ENCODE peak calls at places on chromosomes 1 and 21, in ten cellular contexts. One of them, this sample, is unnamed.

GRCh38 chr1:9877962-9878361 is 32.1 kb downstream of the CTNNBIP1 start:
- DNase-seq in GM12891: no peak
- DNase-seq in activated CD8-positive, alpha-beta memory T cell treated with anti-CD3 and anti-CD28 coated beads, Interleukin-2, amount 10 ng/mL, durations not matched to agents 7 days and 5 days: no peak
- DNase-seq in brain microvascular endothelial cell: no peak
- DNase-seq in stimulated activated CD4-positive, alpha-beta T cell treated with anti-CD3 and anti-CD28 coated beads, TNF-alpha, amount 100 ng/mL, for 24 hours: no peak
- DNase-seq in AG04450: no peak
- DNase-seq in NCI-H748 treated with DMSO at 0.1 percent for 48 hours: no peak
- DNase-seq in fibroblast of villous mesenchyme: no peak
- DNase-seq in activated gamma-delta T cell treated with Interleukin-2 at 50 U/mL for 16 hours: no peak
- DNase-seq in stimulated activated CD8-positive, alpha-beta memory T cell treated with anti-CD3 and anti-CD28 coated beads, Interleukin-4, amount 100 ng/mL, for 1 hour: no peak
- DNase-seq in this sample: no peak

GRCh38 chr1:18901147-18901951 is 1.0 kb downstream of the ALDH4A1 start:
- DNase-seq in GM12891: no peak
- DNase-seq in activated CD8-positive, alpha-beta memory T cell treated with anti-CD3 and anti-CD28 coated beads, Interleukin-2, amount 10 ng/mL, durations not matched to agents 7 days and 5 days: no peak
- DNase-seq in brain microvascular endothelial cell: no peak
- DNase-seq in stimulated activated CD4-positive, alpha-beta T cell treated with anti-CD3 and anti-CD28 coated beads, TNF-alpha, amount 100 ng/mL, for 24 hours: no peak
- DNase-seq in AG04450: no peak
- DNase-seq in NCI-H748 treated with DMSO at 0.1 percent for 48 hours: no peak
- DNase-seq in fibroblast of villous mesenchyme: no peak
- DNase-seq in activated gamma-delta T cell treated with Interleukin-2 at 50 U/mL for 16 hours: no peak
- DNase-seq in stimulated activated CD8-positive, alpha-beta memory T cell treated with anti-CD3 and anti-CD28 coated beads, Interleukin-4, amount 100 ng/mL, for 1 hour: no peak
- DNase-seq in this sample: no peak

GRCh38 chr1:223215026-223215425 is 72.0 kb upstream of the TLR5 start:
- DNase-seq in GM12891: no peak
- DNase-seq in activated CD8-positive, alpha-beta memory T cell treated with anti-CD3 and anti-CD28 coated beads, Interleukin-2, amount 10 ng/mL, durations not matched to agents 7 days and 5 days: peak
- DNase-seq in brain microvascular endothelial cell: no peak
- DNase-seq in stimulated activated CD4-positive, alpha-beta T cell treated with anti-CD3 and anti-CD28 coated beads, TNF-alpha, amount 100 ng/mL, for 24 hours: no peak
- DNase-seq in AG04450: no peak
- DNase-seq in NCI-H748 treated with DMSO at 0.1 percent for 48 hours: no peak
- DNase-seq in fibroblast of villous mesenchyme: no peak
- DNase-seq in activated gamma-delta T cell treated with Interleukin-2 at 50 U/mL for 16 hours: no peak
- DNase-seq in stimulated activated CD8-positive, alpha-beta memory T cell treated with anti-CD3 and anti-CD28 coated beads, Interleukin-4, amount 100 ng/mL, for 1 hour: no peak
- DNase-seq in this sample: no peak

GRCh38 chr1:104264506-104264905 is 514.8 kb downstream of the AMY1C start:
- DNase-seq in GM12891: no peak
- DNase-seq in activated CD8-positive, alpha-beta memory T cell treated with anti-CD3 and anti-CD28 coated beads, Interleukin-2, amount 10 ng/mL, durations not matched to agents 7 days and 5 days: no peak
- DNase-seq in brain microvascular endothelial cell: no peak
- DNase-seq in stimulated activated CD4-positive, alpha-beta T cell treated with anti-CD3 and anti-CD28 coated beads, TNF-alpha, amount 100 ng/mL, for 24 hours: no peak
- DNase-seq in AG04450: no peak
- DNase-seq in NCI-H748 treated with DMSO at 0.1 percent for 48 hours: no peak
- DNase-seq in fibroblast of villous mesenchyme: no peak
- DNase-seq in activated gamma-delta T cell treated with Interleukin-2 at 50 U/mL for 16 hours: no peak
- DNase-seq in stimulated activated CD8-positive, alpha-beta memory T cell treated with anti-CD3 and anti-CD28 coated beads, Interleukin-4, amount 100 ng/mL, for 1 hour: no peak
- DNase-seq in this sample: no peak

GRCh38 chr1:202017385-202018225 is 7.2 kb downstream of the ELF3 start:
- DNase-seq in GM12891: no peak
- DNase-seq in activated CD8-positive, alpha-beta memory T cell treated with anti-CD3 and anti-CD28 coated beads, Interleukin-2, amount 10 ng/mL, durations not matched to agents 7 days and 5 days: no peak
- DNase-seq in brain microvascular endothelial cell: no peak
- DNase-seq in stimulated activated CD4-positive, alpha-beta T cell treated with anti-CD3 and anti-CD28 coated beads, TNF-alpha, amount 100 ng/mL, for 24 hours: no peak
- DNase-seq in AG04450: no peak
- DNase-seq in NCI-H748 treated with DMSO at 0.1 percent for 48 hours: peak
- DNase-seq in fibroblast of villous mesenchyme: no peak
- DNase-seq in activated gamma-delta T cell treated with Interleukin-2 at 50 U/mL for 16 hours: no peak
- DNase-seq in stimulated activated CD8-positive, alpha-beta memory T cell treated with anti-CD3 and anti-CD28 coated beads, Interleukin-4, amount 100 ng/mL, for 1 hour: no peak
- DNase-seq in this sample: no peak

GRCh38 chr1:233631810-233632375 is 18.0 kb downstream of the KCNK1 start:
- DNase-seq in GM12891: no peak
- DNase-seq in activated CD8-positive, alpha-beta memory T cell treated with anti-CD3 and anti-CD28 coated beads, Interleukin-2, amount 10 ng/mL, durations not matched to agents 7 days and 5 days: no peak
- DNase-seq in brain microvascular endothelial cell: no peak
- DNase-seq in stimulated activated CD4-positive, alpha-beta T cell treated with anti-CD3 and anti-CD28 coated beads, TNF-alpha, amount 100 ng/mL, for 24 hours: no peak
- DNase-seq in AG04450: no peak
- DNase-seq in NCI-H748 treated with DMSO at 0.1 percent for 48 hours: no peak
- DNase-seq in fibroblast of villous mesenchyme: no peak
- DNase-seq in activated gamma-delta T cell treated with Interleukin-2 at 50 U/mL for 16 hours: no peak
- DNase-seq in stimulated activated CD8-positive, alpha-beta memory T cell treated with anti-CD3 and anti-CD28 coated beads, Interleukin-4, amount 100 ng/mL, for 1 hour: no peak
- DNase-seq in this sample: no peak

GRCh38 chr1:4433075-4433474 is 221.3 kb upstream of the AJAP1 start:
- DNase-seq in GM12891: no peak
- DNase-seq in activated CD8-positive, alpha-beta memory T cell treated with anti-CD3 and anti-CD28 coated beads, Interleukin-2, amount 10 ng/mL, durations not matched to agents 7 days and 5 days: no peak
- DNase-seq in brain microvascular endothelial cell: no peak
- DNase-seq in stimulated activated CD4-positive, alpha-beta T cell treated with anti-CD3 and anti-CD28 coated beads, TNF-alpha, amount 100 ng/mL, for 24 hours: no peak
- DNase-seq in AG04450: no peak
- DNase-seq in NCI-H748 treated with DMSO at 0.1 percent for 48 hours: no peak
- DNase-seq in fibroblast of villous mesenchyme: no peak
- DNase-seq in activated gamma-delta T cell treated with Interleukin-2 at 50 U/mL for 16 hours: no peak
- DNase-seq in stimulated activated CD8-positive, alpha-beta memory T cell treated with anti-CD3 and anti-CD28 coated beads, Interleukin-4, amount 100 ng/mL, for 1 hour: no peak
- DNase-seq in this sample: no peak

GRCh38 chr1:85027242-85027983 is 20.9 kb downstream of the MCOLN3 start:
- DNase-seq in GM12891: no peak
- DNase-seq in activated CD8-positive, alpha-beta memory T cell treated with anti-CD3 and anti-CD28 coated beads, Interleukin-2, amount 10 ng/mL, durations not matched to agents 7 days and 5 days: peak
- DNase-seq in brain microvascular endothelial cell: no peak
- DNase-seq in stimulated activated CD4-positive, alpha-beta T cell treated with anti-CD3 and anti-CD28 coated beads, TNF-alpha, amount 100 ng/mL, for 24 hours: no peak
- DNase-seq in AG04450: no peak
- DNase-seq in NCI-H748 treated with DMSO at 0.1 percent for 48 hours: no peak
- DNase-seq in fibroblast of villous mesenchyme: peak
- DNase-seq in activated gamma-delta T cell treated with Interleukin-2 at 50 U/mL for 16 hours: peak
- DNase-seq in stimulated activated CD8-positive, alpha-beta memory T cell treated with anti-CD3 and anti-CD28 coated beads, Interleukin-4, amount 100 ng/mL, for 1 hour: no peak
- DNase-seq in this sample: peak

GRCh38 chr1:59732219-59732955 is 82.4 kb upstream of the HOOK1 start:
- DNase-seq in GM12891: no peak
- DNase-seq in activated CD8-positive, alpha-beta memory T cell treated with anti-CD3 and anti-CD28 coated beads, Interleukin-2, amount 10 ng/mL, durations not matched to agents 7 days and 5 days: no peak
- DNase-seq in brain microvascular endothelial cell: no peak
- DNase-seq in stimulated activated CD4-positive, alpha-beta T cell treated with anti-CD3 and anti-CD28 coated beads, TNF-alpha, amount 100 ng/mL, for 24 hours: no peak
- DNase-seq in AG04450: no peak
- DNase-seq in NCI-H748 treated with DMSO at 0.1 percent for 48 hours: no peak
- DNase-seq in fibroblast of villous mesenchyme: peak
- DNase-seq in activated gamma-delta T cell treated with Interleukin-2 at 50 U/mL for 16 hours: no peak
- DNase-seq in stimulated activated CD8-positive, alpha-beta memory T cell treated with anti-CD3 and anti-CD28 coated beads, Interleukin-4, amount 100 ng/mL, for 1 hour: no peak
- DNase-seq in this sample: no peak

GRCh38 chr21:44699502-44700001 is 2.6 kb downstream of the KRTAP10-12 start:
- DNase-seq in GM12891: no peak
- DNase-seq in activated CD8-positive, alpha-beta memory T cell treated with anti-CD3 and anti-CD28 coated beads, Interleukin-2, amount 10 ng/mL, durations not matched to agents 7 days and 5 days: no peak
- DNase-seq in brain microvascular endothelial cell: no peak
- DNase-seq in stimulated activated CD4-positive, alpha-beta T cell treated with anti-CD3 and anti-CD28 coated beads, TNF-alpha, amount 100 ng/mL, for 24 hours: no peak
- DNase-seq in AG04450: no peak
- DNase-seq in NCI-H748 treated with DMSO at 0.1 percent for 48 hours: no peak
- DNase-seq in fibroblast of villous mesenchyme: no peak
- DNase-seq in activated gamma-delta T cell treated with Interleukin-2 at 50 U/mL for 16 hours: no peak
- DNase-seq in stimulated activated CD8-positive, alpha-beta memory T cell treated with anti-CD3 and anti-CD28 coated beads, Interleukin-4, amount 100 ng/mL, for 1 hour: no peak
- DNase-seq in this sample: no peak

GRCh38 chr1:76010802-76011201 is 63.7 kb upstream of the ST6GALNAC3 start:
- DNase-seq in GM12891: no peak
- DNase-seq in activated CD8-positive, alpha-beta memory T cell treated with anti-CD3 and anti-CD28 coated beads, Interleukin-2, amount 10 ng/mL, durations not matched to agents 7 days and 5 days: no peak
- DNase-seq in brain microvascular endothelial cell: no peak
- DNase-seq in stimulated activated CD4-positive, alpha-beta T cell treated with anti-CD3 and anti-CD28 coated beads, TNF-alpha, amount 100 ng/mL, for 24 hours: no peak
- DNase-seq in AG04450: no peak
- DNase-seq in NCI-H748 treated with DMSO at 0.1 percent for 48 hours: no peak
- DNase-seq in fibroblast of villous mesenchyme: no peak
- DNase-seq in activated gamma-delta T cell treated with Interleukin-2 at 50 U/mL for 16 hours: no peak
- DNase-seq in stimulated activated CD8-positive, alpha-beta memory T cell treated with anti-CD3 and anti-CD28 coated beads, Interleukin-4, amount 100 ng/mL, for 1 hour: no peak
- DNase-seq in this sample: no peak

GRCh38 chr1:17293681-17294415 is 14.1 kb upstream of the PADI4 start:
- DNase-seq in GM12891: no peak
- DNase-seq in activated CD8-positive, alpha-beta memory T cell treated with anti-CD3 and anti-CD28 coated beads, Interleukin-2, amount 10 ng/mL, durations not matched to agents 7 days and 5 days: no peak
- DNase-seq in brain microvascular endothelial cell: no peak
- DNase-seq in stimulated activated CD4-positive, alpha-beta T cell treated with anti-CD3 and anti-CD28 coated beads, TNF-alpha, amount 100 ng/mL, for 24 hours: no peak
- DNase-seq in AG04450: no peak
- DNase-seq in NCI-H748 treated with DMSO at 0.1 percent for 48 hours: peak
- DNase-seq in fibroblast of villous mesenchyme: no peak
- DNase-seq in activated gamma-delta T cell treated with Interleukin-2 at 50 U/mL for 16 hours: no peak
- DNase-seq in stimulated activated CD8-positive, alpha-beta memory T cell treated with anti-CD3 and anti-CD28 coated beads, Interleukin-4, amount 100 ng/mL, for 1 hour: no peak
- DNase-seq in this sample: no peak

GRCh38 chr1:54460346-54460745 is 54.2 kb upstream of the SSBP3 start:
- DNase-seq in GM12891: no peak
- DNase-seq in activated CD8-positive, alpha-beta memory T cell treated with anti-CD3 and anti-CD28 coated beads, Interleukin-2, amount 10 ng/mL, durations not matched to agents 7 days and 5 days: no peak
- DNase-seq in brain microvascular endothelial cell: no peak
- DNase-seq in stimulated activated CD4-positive, alpha-beta T cell treated with anti-CD3 and anti-CD28 coated beads, TNF-alpha, amount 100 ng/mL, for 24 hours: no peak
- DNase-seq in AG04450: no peak
- DNase-seq in NCI-H748 treated with DMSO at 0.1 percent for 48 hours: no peak
- DNase-seq in fibroblast of villous mesenchyme: no peak
- DNase-seq in activated gamma-delta T cell treated with Interleukin-2 at 50 U/mL for 16 hours: peak
- DNase-seq in stimulated activated CD8-positive, alpha-beta memory T cell treated with anti-CD3 and anti-CD28 coated beads, Interleukin-4, amount 100 ng/mL, for 1 hour: no peak
- DNase-seq in this sample: no peak

GRCh38 chr1:112772781-112773180 is 57.6 kb upstream of the PPM1J start:
- DNase-seq in GM12891: no peak
- DNase-seq in activated CD8-positive, alpha-beta memory T cell treated with anti-CD3 and anti-CD28 coated beads, Interleukin-2, amount 10 ng/mL, durations not matched to agents 7 days and 5 days: no peak
- DNase-seq in brain microvascular endothelial cell: no peak
- DNase-seq in stimulated activated CD4-positive, alpha-beta T cell treated with anti-CD3 and anti-CD28 coated beads, TNF-alpha, amount 100 ng/mL, for 24 hours: no peak
- DNase-seq in AG04450: no peak
- DNase-seq in NCI-H748 treated with DMSO at 0.1 percent for 48 hours: no peak
- DNase-seq in fibroblast of villous mesenchyme: no peak
- DNase-seq in activated gamma-delta T cell treated with Interleukin-2 at 50 U/mL for 16 hours: no peak
- DNase-seq in stimulated activated CD8-positive, alpha-beta memory T cell treated with anti-CD3 and anti-CD28 coated beads, Interleukin-4, amount 100 ng/mL, for 1 hour: no peak
- DNase-seq in this sample: no peak

GRCh38 chr21:41316641-41317392 is at the start of gene FAM3B:
- DNase-seq in GM12891: no peak
- DNase-seq in activated CD8-positive, alpha-beta memory T cell treated with anti-CD3 and anti-CD28 coated beads, Interleukin-2, amount 10 ng/mL, durations not matched to agents 7 days and 5 days: no peak
- DNase-seq in brain microvascular endothelial cell: no peak
- DNase-seq in stimulated activated CD4-positive, alpha-beta T cell treated with anti-CD3 and anti-CD28 coated beads, TNF-alpha, amount 100 ng/mL, for 24 hours: no peak
- DNase-seq in AG04450: no peak
- DNase-seq in NCI-H748 treated with DMSO at 0.1 percent for 48 hours: peak
- DNase-seq in fibroblast of villous mesenchyme: no peak
- DNase-seq in activated gamma-delta T cell treated with Interleukin-2 at 50 U/mL for 16 hours: no peak
- DNase-seq in stimulated activated CD8-positive, alpha-beta memory T cell treated with anti-CD3 and anti-CD28 coated beads, Interleukin-4, amount 100 ng/mL, for 1 hour: no peak
- DNase-seq in this sample: no peak

GRCh38 chr1:201495447-201496295 is 11.3 kb downstream of the CSRP1 start:
- DNase-seq in GM12891: no peak
- DNase-seq in activated CD8-positive, alpha-beta memory T cell treated with anti-CD3 and anti-CD28 coated beads, Interleukin-2, amount 10 ng/mL, durations not matched to agents 7 days and 5 days: no peak
- DNase-seq in brain microvascular endothelial cell: no peak
- DNase-seq in stimulated activated CD4-positive, alpha-beta T cell treated with anti-CD3 and anti-CD28 coated beads, TNF-alpha, amount 100 ng/mL, for 24 hours: no peak
- DNase-seq in AG04450: no peak
- DNase-seq in NCI-H748 treated with DMSO at 0.1 percent for 48 hours: no peak
- DNase-seq in fibroblast of villous mesenchyme: peak
- DNase-seq in activated gamma-delta T cell treated with Interleukin-2 at 50 U/mL for 16 hours: no peak
- DNase-seq in stimulated activated CD8-positive, alpha-beta memory T cell treated with anti-CD3 and anti-CD28 coated beads, Interleukin-4, amount 100 ng/mL, for 1 hour: no peak
- DNase-seq in this sample: no peak

GRCh38 chr1:94743866-94744265 is 76.3 kb upstream of the SLC44A3 start:
- DNase-seq in GM12891: no peak
- DNase-seq in activated CD8-positive, alpha-beta memory T cell treated with anti-CD3 and anti-CD28 coated beads, Interleukin-2, amount 10 ng/mL, durations not matched to agents 7 days and 5 days: no peak
- DNase-seq in brain microvascular endothelial cell: no peak
- DNase-seq in stimulated activated CD4-positive, alpha-beta T cell treated with anti-CD3 and anti-CD28 coated beads, TNF-alpha, amount 100 ng/mL, for 24 hours: no peak
- DNase-seq in AG04450: peak
- DNase-seq in NCI-H748 treated with DMSO at 0.1 percent for 48 hours: no peak
- DNase-seq in fibroblast of villous mesenchyme: peak
- DNase-seq in activated gamma-delta T cell treated with Interleukin-2 at 50 U/mL for 16 hours: no peak
- DNase-seq in stimulated activated CD8-positive, alpha-beta memory T cell treated with anti-CD3 and anti-CD28 coated beads, Interleukin-4, amount 100 ng/mL, for 1 hour: no peak
- DNase-seq in this sample: no peak

GRCh38 chr1:37680933-37681332 is 11.4 kb upstream of the CDCA8 start:
- DNase-seq in GM12891: no peak
- DNase-seq in activated CD8-positive, alpha-beta memory T cell treated with anti-CD3 and anti-CD28 coated beads, Interleukin-2, amount 10 ng/mL, durations not matched to agents 7 days and 5 days: no peak
- DNase-seq in brain microvascular endothelial cell: no peak
- DNase-seq in stimulated activated CD4-positive, alpha-beta T cell treated with anti-CD3 and anti-CD28 coated beads, TNF-alpha, amount 100 ng/mL, for 24 hours: no peak
- DNase-seq in AG04450: no peak
- DNase-seq in NCI-H748 treated with DMSO at 0.1 percent for 48 hours: no peak
- DNase-seq in fibroblast of villous mesenchyme: no peak
- DNase-seq in activated gamma-delta T cell treated with Interleukin-2 at 50 U/mL for 16 hours: no peak
- DNase-seq in stimulated activated CD8-positive, alpha-beta memory T cell treated with anti-CD3 and anti-CD28 coated beads, Interleukin-4, amount 100 ng/mL, for 1 hour: no peak
- DNase-seq in this sample: no peak

GRCh38 chr21:45638707-45639106 is 4.8 kb upstream of the PCBP3 start:
- DNase-seq in GM12891: no peak
- DNase-seq in activated CD8-positive, alpha-beta memory T cell treated with anti-CD3 and anti-CD28 coated beads, Interleukin-2, amount 10 ng/mL, durations not matched to agents 7 days and 5 days: peak
- DNase-seq in brain microvascular endothelial cell: no peak
- DNase-seq in stimulated activated CD4-positive, alpha-beta T cell treated with anti-CD3 and anti-CD28 coated beads, TNF-alpha, amount 100 ng/mL, for 24 hours: no peak
- DNase-seq in AG04450: no peak
- DNase-seq in NCI-H748 treated with DMSO at 0.1 percent for 48 hours: no peak
- DNase-seq in fibroblast of villous mesenchyme: no peak
- DNase-seq in activated gamma-delta T cell treated with Interleukin-2 at 50 U/mL for 16 hours: no peak
- DNase-seq in stimulated activated CD8-positive, alpha-beta memory T cell treated with anti-CD3 and anti-CD28 coated beads, Interleukin-4, amount 100 ng/mL, for 1 hour: no peak
- DNase-seq in this sample: no peak

GRCh38 chr1:102498929-102499328 is 502.2 kb upstream of the OLFM3 start:
- DNase-seq in GM12891: no peak
- DNase-seq in activated CD8-positive, alpha-beta memory T cell treated with anti-CD3 and anti-CD28 coated beads, Interleukin-2, amount 10 ng/mL, durations not matched to agents 7 days and 5 days: no peak
- DNase-seq in brain microvascular endothelial cell: no peak
- DNase-seq in stimulated activated CD4-positive, alpha-beta T cell treated with anti-CD3 and anti-CD28 coated beads, TNF-alpha, amount 100 ng/mL, for 24 hours: no peak
- DNase-seq in AG04450: no peak
- DNase-seq in NCI-H748 treated with DMSO at 0.1 percent for 48 hours: no peak
- DNase-seq in fibroblast of villous mesenchyme: no peak
- DNase-seq in activated gamma-delta T cell treated with Interleukin-2 at 50 U/mL for 16 hours: no peak
- DNase-seq in stimulated activated CD8-positive, alpha-beta memory T cell treated with anti-CD3 and anti-CD28 coated beads, Interleukin-4, amount 100 ng/mL, for 1 hour: no peak
- DNase-seq in this sample: no peak

GRCh38 chr1:21764615-21765423 is 18.1 kb downstream of the USP48 start:
- DNase-seq in GM12891: no peak
- DNase-seq in activated CD8-positive, alpha-beta memory T cell treated with anti-CD3 and anti-CD28 coated beads, Interleukin-2, amount 10 ng/mL, durations not matched to agents 7 days and 5 days: no peak
- DNase-seq in brain microvascular endothelial cell: peak
- DNase-seq in stimulated activated CD4-positive, alpha-beta T cell treated with anti-CD3 and anti-CD28 coated beads, TNF-alpha, amount 100 ng/mL, for 24 hours: no peak
- DNase-seq in AG04450: peak
- DNase-seq in NCI-H748 treated with DMSO at 0.1 percent for 48 hours: no peak
- DNase-seq in fibroblast of villous mesenchyme: peak
- DNase-seq in activated gamma-delta T cell treated with Interleukin-2 at 50 U/mL for 16 hours: no peak
- DNase-seq in stimulated activated CD8-positive, alpha-beta memory T cell treated with anti-CD3 and anti-CD28 coated beads, Interleukin-4, amount 100 ng/mL, for 1 hour: no peak
- DNase-seq in this sample: no peak